ENCODE peak calls at places on chromosomes 4 and X, in four cellular contexts. One of them, this sample, is unnamed.

GRCh38 chr4:77818667-77819408 is at the start of gene CNOT6L:
- DNase-seq in left lung: peak
- DNase-seq in tibial nerve: peak
- DNase-seq in body of pancreas: peak
- DNase-seq in this sample: peak

GRCh38 chrX:7346021-7346420 is 198.1 kb upstream of the PUDP start:
- DNase-seq in left lung: no peak
- DNase-seq in body of pancreas: no peak
- DNase-seq in tibial nerve: no peak
- DNase-seq in this sample: no peak

GRCh38 chr4:98653006-98653405 is 5.4 kb downstream of the TSPAN5 start:
- DNase-seq in left lung: no peak
- DNase-seq in body of pancreas: no peak
- DNase-seq in tibial nerve: no peak
- DNase-seq in this sample: no peak

GRCh38 chr4:85776091-85776490 is 301.1 kb downstream of the ARHGAP24 start:
- DNase-seq in tibial nerve: no peak
- DNase-seq in body of pancreas: no peak
- DNase-seq in left lung: no peak
- DNase-seq in this sample: no peak

GRCh38 chr4:23930750-23931488 is 41.1 kb upstream of the PPARGC1A start:
- DNase-seq in tibial nerve: peak
- DNase-seq in left lung: peak
- DNase-seq in body of pancreas: peak
- DNase-seq in this sample: peak

GRCh38 chr4:54001558-54002365 is 62.6 kb downstream of the CHIC2 start:
- DNase-seq in tibial nerve: no peak
- DNase-seq in left lung: no peak
- DNase-seq in body of pancreas: no peak
- DNase-seq in this sample: no peak

GRCh38 chr4:169307581-169307980 is 36.8 kb upstream of the SH3RF1 start:
- DNase-seq in left lung: no peak
- DNase-seq in body of pancreas: no peak
- DNase-seq in tibial nerve: no peak
- DNase-seq in this sample: no peak

GRCh38 chrX:130173190-130173895 is 1.6 kb downstream of the RAB33A start:
- DNase-seq in body of pancreas: no peak
- DNase-seq in left lung: peak
- DNase-seq in tibial nerve: peak
- DNase-seq in this sample: peak

GRCh38 chrX:12949205-12949926 is 25.5 kb upstream of the TMSB4X start:
- DNase-seq in left lung: no peak
- DNase-seq in body of pancreas: no peak
- DNase-seq in tibial nerve: no peak
- DNase-seq in this sample: no peak

DNA sequence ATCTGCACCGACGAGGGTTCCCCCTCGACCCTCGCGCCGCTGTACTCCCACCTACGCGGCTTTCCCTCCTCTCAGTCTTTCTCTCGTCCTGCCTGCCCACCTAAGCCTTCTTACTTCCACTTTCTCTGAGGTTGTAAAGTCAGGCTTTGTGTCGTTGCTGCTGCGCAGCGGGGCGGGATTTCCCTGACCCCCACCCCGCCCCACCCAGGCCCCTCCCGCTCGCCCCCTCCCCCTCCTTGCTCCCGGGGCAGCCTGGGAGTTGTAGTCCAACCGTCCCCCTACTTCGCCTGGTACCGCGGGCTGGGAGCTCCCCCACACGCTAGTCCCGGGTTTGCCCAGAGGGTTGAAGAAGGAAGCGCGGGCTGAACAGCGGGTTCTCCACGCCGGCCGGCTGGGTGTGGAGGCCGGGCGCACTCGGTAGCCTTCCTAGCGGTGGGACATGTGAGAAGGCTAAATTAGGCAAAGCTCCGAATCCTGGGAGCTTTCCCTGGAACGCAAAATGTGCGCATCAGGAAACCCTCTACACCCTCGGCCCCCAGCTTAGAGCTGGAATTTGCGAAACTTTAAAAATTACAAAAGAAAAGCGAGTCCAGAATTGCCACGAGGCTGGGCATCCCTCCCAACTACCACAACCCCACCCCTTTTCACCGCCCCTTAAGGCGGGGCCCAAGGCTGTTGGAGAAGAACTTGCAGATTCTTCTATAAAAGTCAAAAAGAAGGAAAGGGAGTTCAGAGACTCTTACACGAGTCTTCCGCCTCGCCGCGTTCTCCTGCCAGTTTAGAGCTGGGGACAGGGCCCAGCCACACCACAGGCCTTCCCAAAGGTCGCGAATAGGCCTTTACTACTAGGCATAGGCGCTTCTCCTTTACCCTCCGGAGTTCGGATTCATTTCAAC is at the start of gene ATP11C:
- DNase-seq in left lung: peak
- DNase-seq in tibial nerve: peak
- DNase-seq in body of pancreas: peak
- DNase-seq in this sample: peak
- TF ChIP-seq CTCF in left lung: no peak
- TF ChIP-seq CTCF in tibial nerve: no peak
- TF ChIP-seq CTCF in body of pancreas: no peak
- TF ChIP-seq CTCF in this sample: no peak

GRCh38 chrX:131709553-131709952 is 165.7 kb downstream of the OR13H1 start:
- DNase-seq in left lung: no peak
- DNase-seq in tibial nerve: no peak
- DNase-seq in body of pancreas: no peak
- DNase-seq in this sample: no peak

GRCh38 chrX:131703646-131704045 is 159.8 kb downstream of the OR13H1 start:
- DNase-seq in body of pancreas: no peak
- DNase-seq in tibial nerve: no peak
- DNase-seq in left lung: no peak
- DNase-seq in this sample: no peak

GRCh38 chrX:131704136-131704695 is 160.3 kb downstream of the OR13H1 start:
- DNase-seq in tibial nerve: no peak
- DNase-seq in body of pancreas: peak
- DNase-seq in left lung: peak
- DNase-seq in this sample: no peak
- TF ChIP-seq CTCF in tibial nerve: peak
- TF ChIP-seq CTCF in body of pancreas: no peak
- TF ChIP-seq CTCF in left lung: peak
- TF ChIP-seq CTCF in this sample: no peak

GRCh38 chr4:86910369-86910768 is 18.1 kb upstream of the C4orf36 start:
- DNase-seq in left lung: no peak
- DNase-seq in tibial nerve: no peak
- DNase-seq in body of pancreas: no peak
- DNase-seq in this sample: no peak
- TF ChIP-seq CTCF in left lung: no peak
- TF ChIP-seq CTCF in tibial nerve: no peak
- TF ChIP-seq CTCF in body of pancreas: no peak
- TF ChIP-seq CTCF in this sample: no peak

GRCh38 chr4:4847011-4847410 is 12.5 kb upstream of the MSX1 start:
- DNase-seq in left lung: no peak
- DNase-seq in body of pancreas: no peak
- DNase-seq in tibial nerve: no peak
- DNase-seq in this sample: no peak

GRCh38 chr4:4851081-4851480 is 8.4 kb upstream of the MSX1 start:
- DNase-seq in tibial nerve: no peak
- DNase-seq in left lung: no peak
- DNase-seq in body of pancreas: no peak
- DNase-seq in this sample: no peak

GRCh38 chr4:4849106-4849505 is 10.4 kb upstream of the MSX1 start:
- DNase-seq in left lung: peak
- DNase-seq in body of pancreas: no peak
- DNase-seq in tibial nerve: no peak
- DNase-seq in this sample: no peak

GRCh38 chr4:4849524-4850193 is 9.8 kb upstream of the MSX1 start:
- DNase-seq in left lung: peak
- DNase-seq in body of pancreas: no peak
- DNase-seq in tibial nerve: no peak
- DNase-seq in this sample: no peak

DNA sequence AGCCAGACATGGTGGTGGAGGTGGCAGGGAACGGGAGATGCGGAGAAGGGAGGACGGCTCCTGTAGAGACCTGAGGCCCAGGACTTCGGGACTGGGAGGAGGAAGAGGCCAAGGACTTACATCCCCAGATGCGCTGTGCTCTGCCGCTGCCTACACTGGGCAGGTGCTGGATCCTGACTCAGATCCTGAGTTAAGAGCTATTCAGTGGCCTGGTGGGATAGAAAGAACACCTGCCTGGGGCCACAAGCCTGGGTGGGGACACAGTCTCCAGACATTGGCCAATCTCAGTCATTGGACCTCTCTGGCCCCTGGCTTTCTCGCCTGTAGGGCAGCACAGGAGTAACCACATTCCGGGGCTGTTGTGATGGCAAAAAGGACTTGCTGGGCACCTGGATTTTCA is 10.9 kb upstream of the MSX1 start:
- DNase-seq in left lung: peak
- DNase-seq in tibial nerve: no peak
- DNase-seq in body of pancreas: no peak
- DNase-seq in this sample: no peak
- TF ChIP-seq CTCF in left lung: no peak
- TF ChIP-seq CTCF in tibial nerve: no peak
- TF ChIP-seq CTCF in body of pancreas: no peak
- TF ChIP-seq CTCF in this sample: no peak

GRCh38 chr4:109162759-109163158 is 139.7 kb downstream of the COL25A1 start:
- DNase-seq in left lung: no peak
- DNase-seq in tibial nerve: no peak
- DNase-seq in body of pancreas: no peak
- DNase-seq in this sample: no peak
- TF ChIP-seq CTCF in left lung: no peak
- TF ChIP-seq CTCF in tibial nerve: no peak
- TF ChIP-seq CTCF in body of pancreas: no peak
- TF ChIP-seq CTCF in this sample: no peak